ENCODE peak calls at places on chromosomes 5 and 9, in six cellular contexts. C is spleen; Y is CD8-positive, alpha-beta memory T cell; T is ovary; K is colonic mucosa; G is left ventricle myocardium inferior. Z is an unnamed sample.
A peak's percentile ranks its signal among the peaks of the same experiment; 100 is the strongest.

GRCh38 chr9:95981741-95982390 is 106.4 kb downstream of the ERCC6L2 start:
- DNase-seq in Y (peak; percentile 41), T (no peak), G (no peak), C (no peak), K (no peak), Z (no peak)

GRCh38 chr5:148573374-148573773 is 81.0 kb downstream of the HTR4 start:
- DNase-seq in Y (no peak), G (no peak), K (no peak), C (no peak), T (no peak), Z (no peak)

GRCh38 chr5:98769006-98769255 is 4.5 kb upstream of the RGMB start:
- DNase-seq in C (peak; percentile 80), K (peak; percentile 79), G (peak; percentile 45), Y (peak; percentile 34), T (peak; percentile 67), Z (no peak)

GRCh38 chr5:134001938-134002731 is 2.6 kb downstream of the VDAC1 start:
- DNase-seq in K (no peak), G (no peak), Y (no peak), T (no peak), C (peak; percentile 38), Z (no peak)

GRCh38 chr5:107805166-107805565 is 134.4 kb upstream of the EFNA5 start:
- DNase-seq in T (no peak), K (no peak), Y (no peak), C (no peak), G (no peak), Z (no peak)

GRCh38 chr5:67511911-67512310 is 315.3 kb upstream of the CD180 start:
- DNase-seq in Y (no peak), T (no peak), G (no peak), K (no peak), C (no peak), Z (no peak)

GRCh38 chr9:76257224-76257794 is 136.9 kb downstream of the RFK start:
- DNase-seq in K (no peak), Y (no peak), T (peak; percentile 57), G (peak; percentile 43), C (no peak), Z (no peak)

GRCh38 chr5:6905883-6906282 is 192.7 kb downstream of the TENT4A start:
- DNase-seq in C (no peak), T (no peak), K (no peak), Y (no peak), G (peak; percentile 22), Z (no peak)

GRCh38 chr9:124130277-124131075 is 118.9 kb downstream of the LHX2 start:
- DNase-seq in Y (no peak), T (no peak), C (no peak), G (no peak), K (no peak), Z (no peak)

GRCh38 chr9:106897223-106897622 is 34.3 kb downstream of the ZNF462 start:
- DNase-seq in Y (no peak), K (no peak), C (no peak), T (no peak), G (no peak), Z (no peak)

GRCh38 chr5:173163219-173163618 is 18.9 kb downstream of the BNIP1 start:
- DNase-seq in Y (no peak), G (peak; percentile 28), T (peak; percentile 38), C (no peak), K (no peak), Z (no peak)

GRCh38 chr5:175746851-175747250 is 89.0 kb downstream of the HRH2 start:
- DNase-seq in G (no peak), T (no peak), K (no peak), Y (no peak), C (no peak), Z (no peak)

GRCh38 chr9:13450723-13451122 is 171.2 kb upstream of the MPDZ start:
- DNase-seq in C (no peak), T (no peak), K (no peak), G (no peak), Y (no peak), Z (no peak)

GRCh38 chr9:136572003-136572595 is 26.3 kb upstream of the NOTCH1 start:
- DNase-seq in T (no peak), G (peak; percentile 75), K (no peak), C (no peak), Y (no peak), Z (no peak)

GRCh38 chr5:115069087-115069968 is 100.4 kb downstream of the TRIM36 start:
- DNase-seq in C (no peak), G (no peak), K (peak; percentile 19), Y (no peak), T (no peak), Z (no peak)

GRCh38 chr5:67493676-67494075 is 297.1 kb upstream of the CD180 start:
- DNase-seq in Y (no peak), C (no peak), T (no peak), K (peak; percentile 64), G (peak; percentile 32), Z (no peak)

GRCh38 chr9:129547869-129548570 is 72.9 kb downstream of the C9orf50 start:
- DNase-seq in K (no peak), C (no peak), Y (no peak), T (no peak), G (no peak), Z (no peak)

GRCh38 chr5:166358127-166358840 is 1933.2 kb upstream of the WWC1 start:
- DNase-seq in G (no peak), T (no peak), K (no peak), C (no peak), Y (no peak), Z (no peak)

GRCh38 chr5:108461628-108462367 is 79.9 kb upstream of the FBXL17 start:
- DNase-seq in Y (no peak), K (no peak), G (no peak), C (no peak), T (no peak), Z (no peak)

GRCh38 chr5:132262882-132263547 is 5.5 kb downstream of the PDLIM4 start:
- DNase-seq in Y (no peak), T (no peak), K (peak; percentile 3), G (no peak), C (peak; percentile 27), Z (peak; percentile 25)

GRCh38 chr5:40399349-40399748 is 280.4 kb upstream of the PTGER4 start:
- DNase-seq in K (no peak), Y (no peak), G (no peak), C (no peak), T (no peak), Z (no peak)

GRCh38 chr5:133846478-133847226 is 121.8 kb downstream of the C5orf15 start:
- DNase-seq in K (no peak), C (no peak), Y (no peak), T (no peak), G (no peak), Z (no peak)

GRCh38 chr5:155402927-155403645 is 389.5 kb downstream of the KIF4B start:
- DNase-seq in G (no peak), C (no peak), K (no peak), Y (no peak), T (no peak), Z (peak; percentile 83)

GRCh38 chr5:53557386-53557785 is 3.1 kb upstream of the NDUFS4 start:
- DNase-seq in C (no peak), K (no peak), Y (no peak), G (no peak), T (no peak), Z (no peak)

GRCh38 chr5:1423901-1424603 is 21.2 kb downstream of the SLC6A3 start:
- DNase-seq in T (no peak), Y (no peak), G (no peak), C (peak; percentile 52), K (no peak), Z (peak; percentile 72)

GRCh38 chr9:120528327-120528726 is 51.6 kb downstream of the CDK5RAP2 start:
- DNase-seq in G (no peak), C (no peak), Y (no peak), T (no peak), K (no peak), Z (no peak)

GRCh38 chr9:120526493-120526892 is 53.5 kb downstream of the CDK5RAP2 start:
- DNase-seq in C (no peak), Y (no peak), G (no peak), K (no peak), T (no peak), Z (no peak)

GRCh38 chr9:120532475-120532874 is 47.5 kb downstream of the CDK5RAP2 start:
- DNase-seq in C (no peak), T (no peak), K (peak; percentile 56), G (peak; percentile 21), Y (no peak), Z (peak; percentile 81)

GRCh38 chr9:120531683-120532300 is 48.2 kb downstream of the CDK5RAP2 start:
- DNase-seq in G (no peak), Y (no peak), K (peak; percentile 27), T (no peak), C (no peak), Z (no peak)

DNA sequence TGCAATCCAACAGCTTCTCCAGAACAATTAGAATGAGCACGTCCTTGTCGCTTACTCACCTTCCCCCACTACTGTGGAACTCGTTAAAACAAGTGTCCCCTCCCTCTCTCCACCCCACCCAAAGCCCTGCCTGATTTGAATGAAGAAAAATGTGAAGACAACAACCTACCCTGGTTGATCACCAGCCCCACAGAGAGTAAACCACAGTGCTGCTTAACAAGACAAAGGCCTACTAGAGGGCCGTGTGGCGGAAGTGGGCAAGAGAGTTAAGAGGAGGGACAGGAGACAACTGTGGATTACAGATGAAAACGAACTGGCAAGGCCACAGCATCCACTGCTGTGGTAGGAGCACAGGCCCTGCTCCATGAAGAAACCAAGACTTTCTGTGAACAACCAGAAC is 51.1 kb downstream of the CDK5RAP2 start:
- DNase-seq in Y (no peak), K (no peak), G (no peak), T (no peak), C (no peak), Z (no peak)
- H3K4me3 ChIP-seq in Y (no peak overlapping the region), K (no peak overlapping the region), G (no peak overlapping the region), T (no peak overlapping the region), C (no peak overlapping the region), Z (no peak overlapping the region)

DNA sequence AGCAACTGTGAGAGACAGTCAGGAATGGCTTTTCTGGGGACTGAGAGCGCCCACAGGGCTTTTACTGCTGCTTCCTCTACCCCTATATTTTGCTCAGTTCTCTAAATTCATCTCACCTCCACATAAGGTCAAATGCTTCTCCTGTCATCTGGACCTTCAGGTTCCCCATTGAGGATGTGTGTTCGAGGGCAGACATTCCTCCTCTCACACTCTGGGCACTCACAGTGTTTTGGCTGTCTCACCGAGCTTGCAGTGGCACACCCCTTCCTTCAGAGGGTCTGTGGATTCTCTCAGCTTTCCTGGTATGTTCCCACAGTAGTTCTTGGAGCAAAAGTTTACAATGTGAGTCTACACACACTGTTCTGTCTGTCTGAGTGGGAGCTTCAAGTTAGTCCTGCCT is 127.8 kb upstream of the GLRA1 start:
- DNase-seq in G (no peak), C (no peak), K (no peak), Y (no peak), T (no peak), Z (no peak)
- H3K4me3 ChIP-seq in G (no peak overlapping the region), C (no peak overlapping the region), K (no peak overlapping the region), Y (no peak overlapping the region), T (no peak overlapping the region), Z (no peak overlapping the region)

DNA sequence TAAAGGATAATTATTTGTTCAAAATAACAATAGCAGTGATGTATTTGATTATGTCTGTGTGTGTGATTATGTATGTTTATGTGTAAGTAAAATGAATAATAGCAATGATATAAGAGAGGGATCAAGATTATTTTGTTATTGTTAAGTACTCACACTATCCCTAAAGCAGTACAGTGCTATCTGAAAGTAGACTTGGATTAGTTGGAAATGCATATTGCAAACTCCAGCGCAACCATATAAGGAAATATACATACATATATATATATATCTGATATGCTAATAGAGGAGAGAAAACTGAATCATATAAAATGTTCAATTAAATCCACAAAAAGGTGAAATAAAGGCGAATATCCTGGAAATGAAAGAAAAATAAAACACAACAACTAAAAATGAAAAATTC is 268.4 kb downstream of the HINT1 start:
- DNase-seq in C (no peak), Y (no peak), G (no peak), K (no peak), T (no peak), Z (no peak)
- H3K4me3 ChIP-seq in C (no peak overlapping the region), Y (no peak overlapping the region), G (no peak overlapping the region), K (peak overlapping the region; percentile 33), T (no peak overlapping the region), Z (no peak overlapping the region)

GRCh38 chr9:114153761-114154596 is 1.4 kb upstream of the COL27A1 start:
- DNase-seq in G (no peak), T (no peak), K (no peak), Y (no peak), C (no peak), Z (no peak)
- H3K4me3 ChIP-seq in G (peak overlapping the region; percentile 80), T (no peak overlapping the region), K (no peak overlapping the region), Y (no peak overlapping the region), C (no peak overlapping the region), Z (peak overlapping the region; percentile 74)